ENCODE peak calls at places on chromosome 21, in seven cellular contexts. J is neuronal stem cell, E is H9, W is trophoblast cell, H is mesendoderm, N is mesenchymal stem cell, M is IMR-90. F is an unnamed sample.

GRCh38 chr21:29233611-29234540 is 64.8 kb upstream of the BACH1 start:
- DNase-seq in J (no peak), E (no peak), W (peak), H (peak), N (no peak), M (no peak), F (no peak)

GRCh38 chr21:27545754-27546349 is 579.0 kb upstream of the ADAMTS5 start:
- DNase-seq in J (no peak), E (no peak), W (no peak), H (no peak), N (no peak), M (no peak), F (no peak)

GRCh38 chr21:26769613-26770188 is 75.5 kb downstream of the ADAMTS1 start:
- DNase-seq in J (no peak), E (no peak), W (peak), H (peak), N (peak), M (peak), F (no peak)

GRCh38 chr21:41975391-41976272 is 21.8 kb upstream of the C2CD2 start:
- DNase-seq in J (no peak), E (no peak), W (no peak), H (peak), N (no peak), M (no peak), F (no peak)

GRCh38 chr21:26637346-26637745 is 64.3 kb upstream of the CYYR1 start:
- DNase-seq in J (no peak), E (no peak), W (no peak), H (no peak), N (peak), M (no peak), F (no peak)

GRCh38 chr21:42107177-42107880 is 36.2 kb downstream of the UMODL1 start:
- DNase-seq in J (no peak), E (peak), W (no peak), H (peak), N (no peak), M (no peak), F (peak)

GRCh38 chr21:41957991-41958766 is 4.4 kb upstream of the C2CD2 start:
- DNase-seq in J (no peak), E (no peak), W (peak), H (peak), N (peak), M (peak), F (no peak)

GRCh38 chr21:25176637-25177412 is 430.5 kb downstream of the MRPL39 start:
- DNase-seq in J (no peak), E (no peak), W (no peak), H (no peak), N (no peak), M (peak), F (no peak)

GRCh38 chr21:28084951-28085350 is 907.7 kb downstream of the LTN1 start:
- DNase-seq in J (no peak), E (no peak), W (no peak), H (no peak), N (no peak), M (no peak), F (no peak)

GRCh38 chr21:41713495-41714281 is 53.2 kb downstream of the RIPK4 start:
- DNase-seq in J (no peak), E (no peak), W (no peak), H (no peak), N (no peak), M (no peak), F (no peak)

GRCh38 chr21:30646904-30647303 is 4.2 kb downstream of the KRTAP20-3 start:
- DNase-seq in J (no peak), E (no peak), W (no peak), H (no peak), N (no peak), M (no peak), F (no peak)

GRCh38 chr21:46605759-46606426 is 1.0 kb upstream of the S100B start:
- DNase-seq in J (no peak), E (no peak), W (no peak), H (no peak), N (no peak), M (no peak), F (no peak)

GRCh38 chr21:16536661-16537359 is 807.0 kb downstream of the USP25 start:
- DNase-seq in J (no peak), E (no peak), W (no peak), H (no peak), N (no peak), M (peak), F (no peak)

GRCh38 chr21:41470054-41470453 is 37.9 kb downstream of the TMPRSS2 start:
- DNase-seq in J (no peak), E (no peak), W (no peak), H (no peak), N (no peak), M (no peak), F (no peak)

GRCh38 chr21:36044056-36044455 is 16.3 kb downstream of the SETD4 start:
- DNase-seq in J (no peak), E (no peak), W (no peak), H (no peak), N (no peak), M (no peak), F (no peak)

GRCh38 chr21:36186506-36187399 is 30.1 kb downstream of the DOP1B start:
- DNase-seq in J (no peak), E (peak), W (no peak), H (no peak), N (no peak), M (no peak), F (no peak)

GRCh38 chr21:28754862-28755261 is 237.8 kb downstream of the LTN1 start:
- DNase-seq in J (no peak), E (no peak), W (no peak), H (no peak), N (no peak), M (no peak), F (no peak)

GRCh38 chr21:46646541-46647154 is 11.2 kb downstream of the PRMT2 start:
- DNase-seq in J (no peak), E (no peak), W (no peak), H (no peak), N (no peak), M (no peak), F (no peak)

GRCh38 chr21:32624726-32625125 is 12.5 kb upstream of the CFAP298 start:
- DNase-seq in J (no peak), E (no peak), W (peak), H (no peak), N (peak), M (peak), F (no peak)

GRCh38 chr21:16279658-16280581 is 550.1 kb downstream of the USP25 start:
- DNase-seq in J (peak), E (no peak), W (no peak), H (peak), N (peak), M (peak), F (peak)

GRCh38 chr21:31559368-31560119 is 99.9 kb upstream of the SOD1 start:
- DNase-seq in J (peak), E (peak), W (peak), H (peak), N (peak), M (peak), F (peak)

GRCh38 chr21:29719561-29719960 is 220.2 kb downstream of the GRIK1 start:
- DNase-seq in J (no peak), E (no peak), W (no peak), H (no peak), N (no peak), M (no peak), F (no peak)

GRCh38 chr21:31503939-31504338 is 155.6 kb upstream of the SOD1 start:
- DNase-seq in J (no peak), E (no peak), W (no peak), H (no peak), N (no peak), M (no peak), F (no peak)

GRCh38 chr21:25872271-25872670 is 137.5 kb downstream of the GABPA start:
- DNase-seq in J (no peak), E (peak), W (no peak), H (peak), N (no peak), M (no peak), F (peak)

DNA sequence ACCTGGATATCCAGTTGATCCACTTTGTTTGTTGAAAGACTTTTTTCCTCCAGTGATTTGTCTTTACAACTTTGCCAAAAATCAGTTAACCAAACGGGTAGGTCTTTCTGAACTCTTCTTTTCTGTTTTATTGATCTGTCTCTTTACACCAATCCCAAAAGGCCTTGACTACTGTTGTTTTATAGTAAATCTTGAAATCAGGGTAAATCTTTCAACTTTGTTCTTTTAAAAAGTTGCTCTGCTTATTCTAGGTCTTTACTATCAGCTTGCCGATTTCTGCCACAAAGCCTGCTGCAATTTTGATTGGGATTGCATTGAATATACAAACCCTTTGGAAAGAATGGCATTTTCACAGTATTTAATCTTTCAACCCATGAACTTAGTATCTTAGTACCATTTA is 66.6 kb downstream of the ITSN1 start:
- DNase-seq in J (no peak), E (no peak), W (no peak), H (no peak), N (no peak), M (no peak), F (no peak)
- H2BK120ac ChIP-seq in J (no peak), E (no peak), W (no peak), H (no peak), N (no peak), M (no peak), F (no peak)

DNA sequence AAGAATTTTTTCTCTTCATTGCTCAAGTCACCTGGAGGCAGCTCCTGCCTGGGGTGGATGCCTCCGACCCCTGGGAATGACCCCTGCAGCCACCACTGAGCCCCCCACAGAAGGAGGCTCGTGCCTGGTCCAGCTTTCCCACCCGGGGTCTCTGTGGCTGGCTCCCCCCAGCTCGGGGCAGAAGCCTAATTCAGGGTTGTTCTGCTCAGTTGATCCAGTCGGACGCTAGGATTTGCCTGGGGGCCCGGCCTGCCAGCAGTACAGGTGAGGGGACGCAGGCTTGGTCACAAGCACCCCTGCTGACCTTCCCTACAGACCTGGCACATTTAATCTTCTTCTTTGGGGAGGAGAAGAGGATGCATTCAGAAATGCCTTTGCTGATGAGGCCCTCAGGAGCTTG is 53.6 kb upstream of the POFUT2 start:
- DNase-seq in J (no peak), E (no peak), W (no peak), H (no peak), N (no peak), M (no peak), F (no peak)
- H2BK120ac ChIP-seq in J (no peak), E (no peak), W (peak), H (no peak), N (no peak), M (no peak), F (no peak)

GRCh38 chr21:37618081-37618480 is 251.5 kb downstream of the DYRK1A start:
- DNase-seq in J (no peak), E (no peak), W (peak), H (no peak), N (no peak), M (no peak), F (no peak)
- H2BK120ac ChIP-seq in J (no peak), E (no peak), W (peak), H (no peak), N (no peak), M (no peak), F (no peak)

GRCh38 chr21:44639331-44639655 is 2.1 kb downstream of the KRTAP10-10 start:
- DNase-seq in J (no peak), E (no peak), W (no peak), H (no peak), N (no peak), M (no peak), F (no peak)

GRCh38 chr21:44636209-44637017 is 743 bp upstream of the KRTAP10-10 start:
- DNase-seq in J (no peak), E (no peak), W (no peak), H (no peak), N (no peak), M (no peak), F (no peak)

GRCh38 chr21:44632067-44632466 is 5.1 kb upstream of the KRTAP10-10 start:
- DNase-seq in J (no peak), E (no peak), W (no peak), H (no peak), N (no peak), M (no peak), F (no peak)

GRCh38 chr21:44640761-44641160 is 3.6 kb downstream of the KRTAP10-10 start:
- DNase-seq in J (no peak), E (no peak), W (no peak), H (no peak), N (no peak), M (no peak), F (no peak)

GRCh38 chr21:44637018-44637850 is at the start of gene KRTAP10-10:
- DNase-seq in J (no peak), E (peak), W (no peak), H (no peak), N (no peak), M (no peak), F (no peak)
- H2BK120ac ChIP-seq in J (no peak), E (no peak), W (no peak), H (no peak), N (no peak), M (no peak), F (no peak)

DNA sequence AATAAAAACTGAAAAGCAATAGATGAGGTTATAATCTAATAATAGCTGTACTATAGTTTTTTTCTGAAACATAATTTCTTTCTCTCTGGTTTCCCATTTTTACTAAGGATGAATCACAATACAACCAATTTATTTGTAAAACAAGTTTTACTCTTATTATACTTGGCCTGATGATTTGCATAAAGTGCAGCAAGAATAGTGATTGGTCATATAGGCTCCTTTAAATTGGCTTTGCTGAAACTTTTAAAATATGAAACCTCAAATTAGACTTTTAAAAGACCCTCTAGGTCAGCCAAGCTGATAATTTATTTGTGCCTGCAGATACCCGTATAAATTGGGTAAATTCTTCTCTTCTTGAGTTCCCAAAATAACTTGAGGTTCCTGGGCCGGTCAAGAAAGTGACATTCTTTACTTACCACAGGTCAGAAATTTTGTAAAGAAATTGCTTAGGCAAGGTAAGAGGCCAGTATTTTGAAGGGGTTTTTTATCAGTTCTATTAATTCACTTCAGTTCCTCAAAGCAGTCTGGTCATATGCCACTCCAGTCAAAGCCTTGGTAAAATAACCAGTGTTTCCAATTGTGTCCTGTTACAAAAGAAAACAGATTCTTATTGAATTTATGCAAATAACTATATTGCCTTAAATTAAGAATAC is 76.1 kb downstream of the C21orf91 start:
- DNase-seq in J (no peak), E (no peak), W (no peak), H (no peak), N (no peak), M (no peak), F (no peak)
- H2BK120ac ChIP-seq in J (no peak), E (no peak), W (no peak), H (no peak), N (no peak), M (no peak), F (no peak)

GRCh38 chr21:34280389-34280795 is 83.4 kb upstream of the KCNE2 start:
- DNase-seq in J (no peak), E (no peak), W (no peak), H (no peak), N (no peak), M (no peak), F (no peak)

GRCh38 chr21:34279285-34279684 is 84.5 kb upstream of the KCNE2 start:
- DNase-seq in J (no peak), E (no peak), W (no peak), H (no peak), N (no peak), M (no peak), F (no peak)

GRCh38 chr21:34282223-34282622 is 81.6 kb upstream of the KCNE2 start:
- DNase-seq in J (no peak), E (no peak), W (peak), H (no peak), N (no peak), M (peak), F (no peak)

GRCh38 chr21:34279883-34280282 is 83.9 kb upstream of the KCNE2 start:
- DNase-seq in J (no peak), E (no peak), W (no peak), H (no peak), N (no peak), M (no peak), F (no peak)

DNA sequence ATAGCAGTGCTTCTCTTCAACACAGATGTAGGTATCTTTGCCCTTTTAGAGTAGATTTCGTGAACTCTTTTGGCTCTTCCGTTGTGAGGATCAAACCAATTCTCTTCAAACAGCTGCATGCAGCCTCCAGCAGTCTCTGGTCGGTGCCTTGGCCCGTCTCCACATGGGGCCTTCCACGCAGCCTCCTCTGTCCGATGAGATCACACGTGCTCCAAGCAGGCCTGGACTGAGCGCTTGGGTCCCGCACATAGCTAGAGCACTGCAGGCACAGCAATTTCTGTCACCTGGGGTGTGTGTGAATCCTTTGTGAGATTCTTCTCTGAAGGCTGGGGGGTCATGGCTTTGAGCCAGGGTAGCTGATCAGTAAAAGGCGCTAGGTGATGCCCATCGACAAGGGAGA is 82.8 kb upstream of the KCNE2 start:
- DNase-seq in J (no peak), E (no peak), W (no peak), H (no peak), N (no peak), M (no peak), F (no peak)
- H2BK120ac ChIP-seq in J (no peak), E (no peak), W (no peak), H (no peak), N (no peak), M (no peak), F (no peak)

DNA sequence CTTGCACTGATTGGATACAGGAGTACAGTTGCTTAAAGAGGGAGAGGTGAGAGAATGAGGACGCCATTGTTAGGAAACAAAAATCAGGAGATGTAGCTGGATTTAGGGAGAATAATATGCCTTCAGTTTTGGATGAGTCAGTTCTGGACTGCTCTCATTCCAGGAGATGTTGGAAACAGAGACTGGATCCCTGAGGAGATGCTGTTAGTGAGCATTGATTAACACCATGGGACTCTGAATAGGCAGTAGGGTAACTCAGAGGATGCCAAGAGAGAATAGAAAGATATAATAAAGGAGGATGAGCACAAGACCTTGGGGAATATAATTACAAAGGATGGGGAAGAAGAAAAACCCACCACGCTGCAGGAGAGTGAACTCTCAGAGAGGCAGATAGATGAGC is 10.3 kb downstream of the KCNJ15 start:
- DNase-seq in J (no peak), E (no peak), W (no peak), H (no peak), N (no peak), M (no peak), F (no peak)
- H2BK120ac ChIP-seq in J (no peak), E (no peak), W (no peak), H (no peak), N (no peak), M (peak), F (no peak)

DNA sequence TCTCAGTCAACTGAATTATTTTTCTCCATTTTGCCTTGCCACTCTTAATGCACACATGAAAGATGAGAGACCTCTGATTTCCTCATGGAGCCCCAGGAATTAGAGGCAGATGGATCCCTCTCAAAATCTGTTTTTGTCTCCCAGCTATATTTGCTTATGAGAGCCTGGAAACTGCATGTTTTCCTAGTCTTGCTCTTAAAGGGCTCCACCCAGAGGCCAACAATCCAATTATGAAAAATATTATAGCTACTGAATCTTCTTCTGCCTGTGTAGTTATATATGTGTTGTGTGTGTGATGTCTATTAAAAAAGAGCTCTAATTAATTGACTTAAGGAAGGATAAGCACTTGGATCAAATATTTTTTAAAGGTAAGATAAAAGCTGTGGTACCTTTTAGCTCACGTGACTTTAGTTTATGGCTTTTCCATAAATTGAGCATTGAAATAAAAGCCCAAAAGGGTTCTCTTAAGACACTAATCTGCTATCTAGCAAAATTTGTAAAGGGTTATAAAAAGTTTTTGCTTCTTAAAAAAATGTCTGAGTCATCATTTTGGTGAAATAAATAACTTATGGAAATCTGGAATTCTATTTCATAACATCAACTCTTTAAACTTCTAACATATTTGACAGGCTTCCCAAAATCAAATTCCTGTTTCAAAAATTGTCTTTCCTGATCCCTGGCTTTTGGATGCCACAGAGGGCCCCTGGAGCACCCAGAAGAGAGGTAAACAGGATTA is 31.2 kb upstream of the TSPEAR start:
- DNase-seq in J (no peak), E (no peak), W (no peak), H (no peak), N (no peak), M (peak), F (no peak)
- H2BK120ac ChIP-seq in J (no peak), E (no peak), W (no peak), H (no peak), N (no peak), M (no peak), F (no peak)

DNA sequence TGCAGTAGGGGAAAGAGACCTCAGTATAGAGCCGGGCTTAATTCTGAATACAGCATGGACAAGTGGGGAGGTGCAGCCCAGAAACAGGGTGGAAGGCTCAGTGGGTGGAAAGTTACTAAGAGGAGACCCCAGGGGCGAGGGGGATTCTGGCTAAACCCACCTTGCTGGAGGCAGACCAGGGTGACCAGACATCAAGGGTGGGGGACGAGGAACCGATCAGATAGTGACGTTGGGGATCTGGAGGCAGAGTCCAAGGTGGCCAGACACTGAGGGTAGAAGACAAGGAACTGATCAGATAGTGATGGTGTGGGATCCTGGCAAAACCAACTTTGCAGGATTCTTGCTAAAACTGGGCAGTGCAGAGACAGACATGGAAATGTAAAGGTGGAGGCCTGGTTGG is 36.8 kb downstream of the B3GALT5 start:
- DNase-seq in J (no peak), E (no peak), W (no peak), H (no peak), N (no peak), M (no peak), F (no peak)
- H2BK120ac ChIP-seq in J (no peak), E (no peak), W (no peak), H (no peak), N (no peak), M (no peak), F (no peak)

F was measured in H1.